ENCODE peak calls at places on chromosome 4, in six cellular contexts. D is astrocyte, J is cardiac muscle cell, G is ovary, L is IMR-90, Q is endodermal cell. Z is an unnamed sample.

GRCh38 chr4:88211473-88212252 is 53.2 kb upstream of the ABCG2 start:
- DNase-seq in D (peak), J (peak), G (no peak), L (peak), Q (peak), Z (peak)

GRCh38 chr4:151541438-151542071 is 132.6 kb downstream of the FHIP1A start:
- DNase-seq in D (peak), J (no peak), G (no peak), L (peak), Q (peak), Z (peak)

GRCh38 chr4:4719446-4719845 is 140.0 kb upstream of the MSX1 start:
- DNase-seq in D (no peak), J (no peak), G (no peak), L (no peak), Q (peak), Z (no peak)

GRCh38 chr4:111854494-111855087 is 290.7 kb upstream of the FAM241A start:
- DNase-seq in D (peak), J (peak), G (no peak), L (peak), Q (peak), Z (peak)

GRCh38 chr4:127174731-127175130 is 458.0 kb upstream of the INTU start:
- DNase-seq in D (no peak), J (no peak), G (no peak), L (no peak), Q (no peak), Z (no peak)

GRCh38 chr4:105765690-105766407 is 57.3 kb downstream of the GSTCD start:
- DNase-seq in D (peak), J (no peak), G (no peak), L (peak), Q (peak), Z (peak)

GRCh38 chr4:20109395-20109794 is 142.3 kb upstream of the SLIT2 start:
- DNase-seq in D (no peak), J (no peak), G (no peak), L (peak), Q (no peak), Z (no peak)

GRCh38 chr4:5884804-5885203 is 8.1 kb downstream of the CRMP1 start:
- DNase-seq in D (no peak), J (no peak), G (no peak), L (no peak), Q (no peak), Z (no peak)

GRCh38 chr4:33386761-33387160 is 2666.6 kb downstream of the PCDH7 start:
- DNase-seq in D (no peak), J (no peak), G (no peak), L (no peak), Q (no peak), Z (no peak)

GRCh38 chr4:153318696-153319320 is 25.7 kb upstream of the MND1 start:
- DNase-seq in D (peak), J (peak), G (no peak), L (peak), Q (peak), Z (peak)

GRCh38 chr4:165210566-165210965 is 3.2 kb downstream of the KLHL2 start:
- DNase-seq in D (no peak), J (no peak), G (no peak), L (no peak), Q (no peak), Z (no peak)

GRCh38 chr4:108644237-108644636 is 6.2 kb upstream of the OSTC start:
- DNase-seq in D (peak), J (no peak), G (no peak), L (peak), Q (no peak), Z (peak)

GRCh38 chr4:37745946-37746345 is 59.8 kb upstream of the RELL1 start:
- DNase-seq in D (no peak), J (no peak), G (no peak), L (no peak), Q (no peak), Z (peak)

GRCh38 chr4:6250235-6250983 is 19.2 kb upstream of the WFS1 start:
- DNase-seq in D (peak), J (peak), G (no peak), L (peak), Q (peak), Z (peak)

GRCh38 chr4:68912807-68913206 is 38.8 kb downstream of the UGT2A3 start:
- DNase-seq in D (no peak), J (no peak), G (no peak), L (no peak), Q (no peak), Z (no peak)

GRCh38 chr4:137065306-137065705 is 467.0 kb downstream of the PCDH18 start:
- DNase-seq in D (peak), J (no peak), G (no peak), L (peak), Q (no peak), Z (peak)

GRCh38 chr4:112973897-112974296 is 75.6 kb upstream of the ANK2 start:
- DNase-seq in D (no peak), J (no peak), G (no peak), L (no peak), Q (no peak), Z (peak)

GRCh38 chr4:35491093-35491492 is 753.2 kb downstream of the ARAP2 start:
- DNase-seq in D (no peak), J (no peak), G (no peak), L (no peak), Q (no peak), Z (no peak)

GRCh38 chr4:99404595-99405287 is 30.4 kb downstream of the ADH7 start:
- DNase-seq in D (peak), J (no peak), G (no peak), L (peak), Q (no peak), Z (peak)

GRCh38 chr4:26459054-26459755 is 31.1 kb downstream of the CCKAR start:
- DNase-seq in D (peak), J (peak), G (no peak), L (peak), Q (no peak), Z (peak)

GRCh38 chr4:168511780-168512467 is 15.1 kb downstream of the PALLD start:
- DNase-seq in D (no peak), J (no peak), G (no peak), L (no peak), Q (no peak), Z (no peak)

GRCh38 chr4:1400191-1400805 is 5.9 kb downstream of the NKX1-1 start:
- DNase-seq in D (no peak), J (no peak), G (peak), L (no peak), Q (no peak), Z (no peak)

GRCh38 chr4:60934896-60935295 is 265.2 kb upstream of the ADGRL3 start:
- DNase-seq in D (no peak), J (no peak), G (no peak), L (no peak), Q (no peak), Z (no peak)

GRCh38 chr4:53591372-53591892 is at the start of gene LNX1:
- DNase-seq in D (no peak), J (peak), G (no peak), L (no peak), Q (peak), Z (no peak)

GRCh38 chr4:3305610-3306371 is 13.0 kb downstream of the RGS12 start:
- DNase-seq in D (peak), J (no peak), G (no peak), L (peak), Q (peak), Z (no peak)

GRCh38 chr4:81807927-81808672 is 336.4 kb upstream of the RASGEF1B start:
- DNase-seq in D (no peak), J (no peak), G (no peak), L (no peak), Q (no peak), Z (no peak)

GRCh38 chr4:2767046-2767704 is 11.0 kb upstream of the TNIP2 start:
- DNase-seq in D (no peak), J (no peak), G (no peak), L (no peak), Q (no peak), Z (no peak)

GRCh38 chr4:124278477-124278876 is 434.1 kb downstream of the ANKRD50 start:
- DNase-seq in D (peak), J (peak), G (no peak), L (peak), Q (no peak), Z (peak)

GRCh38 chr4:186304816-186305520 is 39.0 kb downstream of the F11 start:
- DNase-seq in D (peak), J (no peak), G (no peak), L (peak), Q (no peak), Z (no peak)

GRCh38 chr4:147550626-147551250 is 66.5 kb upstream of the TMEM184C start:
- DNase-seq in D (peak), J (no peak), G (no peak), L (peak), Q (no peak), Z (peak)

GRCh38 chr4:116877069-116877468 is 208.3 kb downstream of the TRAM1L1 start:
- DNase-seq in D (no peak), J (no peak), G (no peak), L (no peak), Q (no peak), Z (no peak)
- H3K4me3 ChIP-seq in D (no peak), J (no peak), G (no peak), L (no peak), Q (no peak), Z (no peak)

DNA sequence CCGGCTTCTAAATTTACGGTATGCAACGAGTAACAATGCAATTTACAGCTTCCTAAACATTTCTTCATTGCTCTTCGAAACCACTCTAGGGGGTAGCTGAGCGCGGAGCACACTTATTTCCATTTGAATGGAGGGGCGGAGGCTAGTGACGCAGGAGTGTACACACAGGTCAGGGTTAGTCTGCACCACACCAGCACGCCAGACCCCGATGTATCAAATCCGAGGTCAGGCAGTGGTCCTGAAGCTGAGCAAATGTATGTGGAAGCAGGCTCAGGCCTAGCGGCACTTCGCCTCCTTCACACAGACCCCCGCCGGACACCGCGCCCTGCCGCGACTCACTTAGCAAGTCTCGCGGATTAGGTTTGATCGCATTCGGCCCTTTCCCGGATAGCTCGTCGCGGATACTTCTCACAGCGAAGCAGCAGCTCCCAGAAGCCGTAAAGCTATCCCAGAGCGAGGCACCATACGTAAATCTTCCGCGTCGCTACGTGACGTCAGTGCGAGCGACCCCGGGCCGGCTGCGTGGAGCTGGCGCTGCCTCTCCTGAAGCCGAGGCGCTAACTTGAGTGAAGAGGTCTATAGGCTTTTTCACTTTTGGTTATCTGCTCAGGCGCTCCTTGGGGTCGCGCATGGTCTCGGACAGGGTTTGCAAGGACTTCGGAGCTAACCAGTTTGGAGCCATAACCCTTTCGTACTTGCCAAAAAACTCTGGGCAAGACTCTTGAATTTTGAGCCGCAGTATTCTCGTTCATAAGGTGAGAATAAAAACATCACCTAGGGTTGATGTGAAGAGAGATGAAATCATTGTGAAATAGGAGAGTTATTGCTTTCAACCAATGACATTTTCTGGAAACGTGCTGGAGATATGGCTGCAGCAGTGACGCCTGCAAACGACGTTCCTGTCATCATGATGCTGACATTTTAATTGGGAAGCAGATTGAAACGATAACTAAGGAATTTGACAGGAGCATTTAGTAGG is at the start of gene AASDH:
- DNase-seq in D (peak), J (peak), G (peak), L (peak), Q (peak), Z (peak)
- TF ChIP-seq CTCF in D (no peak), J (no peak), G (no peak), L (no peak), Q (no peak), Z (no peak)

GRCh38 chr4:95537967-95538485 is 10.7 kb downstream of the UNC5C start:
- DNase-seq in D (no peak), J (no peak), G (no peak), L (no peak), Q (no peak), Z (no peak)
- H3K4me3 ChIP-seq in D (no peak), J (no peak), G (no peak), L (no peak), Q (no peak), Z (no peak)

GRCh38 chr4:41215155-41215554 is 813 bp upstream of the APBB2 start:
- DNase-seq in D (no peak), J (no peak), G (no peak), L (no peak), Q (peak), Z (no peak)

GRCh38 chr4:41217020-41217333 is 2.6 kb upstream of the APBB2 start:
- DNase-seq in D (no peak), J (no peak), G (no peak), L (no peak), Q (no peak), Z (no peak)

GRCh38 chr4:41215969-41216293 is 1.6 kb upstream of the APBB2 start:
- DNase-seq in D (no peak), J (no peak), G (no peak), L (no peak), Q (no peak), Z (no peak)

GRCh38 chr4:41217373-41217772 is 3.0 kb upstream of the APBB2 start:
- DNase-seq in D (no peak), J (no peak), G (no peak), L (no peak), Q (no peak), Z (no peak)

DNA sequence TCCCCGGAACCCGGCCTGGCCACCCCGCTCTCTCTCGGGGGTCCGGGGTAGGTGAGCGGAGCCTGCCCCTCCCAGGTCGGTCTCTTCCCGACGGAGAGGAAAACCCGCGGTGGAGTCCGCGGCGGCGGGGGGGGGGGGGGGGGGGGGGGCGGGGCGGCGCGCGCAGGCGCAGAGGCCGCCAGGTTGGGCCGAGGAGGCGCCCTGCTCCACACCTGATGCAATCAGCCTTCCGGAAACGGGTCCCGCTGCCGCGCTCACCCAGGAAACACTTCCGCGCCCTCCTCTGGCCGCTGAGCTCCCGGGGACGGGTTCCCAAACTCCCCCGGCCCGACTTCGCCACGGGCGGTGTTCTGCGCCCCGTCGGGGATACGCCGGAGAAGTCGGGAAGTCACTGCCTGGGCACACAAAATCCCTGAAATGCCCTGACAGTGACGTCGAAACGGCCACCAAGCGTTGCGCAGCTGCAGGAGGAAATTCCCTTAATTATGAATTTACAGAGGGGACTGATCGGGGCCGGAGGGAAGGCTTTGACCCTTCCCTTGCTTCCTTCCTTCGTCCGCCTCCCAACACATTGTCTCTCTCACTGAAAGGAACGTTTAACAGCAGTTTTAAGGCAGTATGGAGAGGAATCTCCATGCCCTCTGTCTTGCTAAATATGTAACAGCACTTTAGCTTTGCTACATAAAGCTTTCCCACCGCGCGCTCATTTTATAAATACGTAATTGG is 2.1 kb upstream of the APBB2 start:
- DNase-seq in D (peak), J (peak), G (peak), L (peak), Q (peak), Z (peak)
- TF ChIP-seq CTCF in D (no peak), J (peak), G (peak), L (peak), Q (peak), Z (peak)

GRCh38 chr4:173891072-173891471 is 361.0 kb upstream of the HAND2 start:
- DNase-seq in D (no peak), J (no peak), G (no peak), L (no peak), Q (no peak), Z (no peak)
- H3K4me3 ChIP-seq in D (no peak), J (no peak), G (no peak), L (no peak), Q (no peak), Z (no peak)

Z was measured in AG10803.